ENCODE peak calls at places on chromosome 5, in ten cellular contexts. S is K562, M is IMR-90, B is uterus, T is adrenal gland, H is prostate gland, K is A549, I is sigmoid colon, D is body of pancreas, P is heart left ventricle. J is an unnamed sample.

GRCh38 chr5:140041492-140042421 is 1.3 kb downstream of the NRG2 start:
- DNase-seq in H (peak), B (peak), K (peak), P (peak), T (peak), S (no peak), D (peak), M (peak), I (peak), J (no peak)

GRCh38 chr5:163978897-163979296 is 473.5 kb downstream of the MAT2B start:
- DNase-seq in P (no peak), D (no peak), S (no peak), M (no peak), H (no peak), I (no peak), T (no peak), K (no peak), B (no peak), J (no peak)

GRCh38 chr5:56814963-56815656 is at the start of gene MAP3K1:
- DNase-seq in D (peak), I (peak), H (peak), T (peak), M (peak), S (peak), P (peak), K (peak), B (peak), J (peak)

GRCh38 chr5:113190347-113190746 is 213.7 kb downstream of the DCP2 start:
- DNase-seq in S (no peak), H (no peak), M (peak), T (no peak), I (no peak), P (no peak), B (no peak), K (no peak), D (no peak), J (no peak)

GRCh38 chr5:71883745-71884103 is 164.6 kb downstream of the CARTPT start:
- DNase-seq in D (no peak), B (no peak), H (no peak), I (no peak), T (no peak), K (no peak), M (no peak), S (no peak), P (peak), J (no peak)

GRCh38 chr5:140239939-140240700 is 62.8 kb downstream of the PFDN1 start:
- DNase-seq in K (peak), D (peak), I (peak), H (no peak), P (peak), S (peak), B (peak), T (peak), M (peak), J (peak)

GRCh38 chr5:154197801-154198461 is 7.4 kb downstream of the GALNT10 start:
- DNase-seq in P (no peak), S (no peak), T (no peak), B (no peak), M (peak), K (peak), H (peak), I (no peak), D (no peak), J (no peak)

GRCh38 chr5:54251981-54252380 is 58.4 kb downstream of the ARL15 start:
- DNase-seq in H (no peak), M (peak), S (no peak), T (no peak), D (no peak), B (no peak), K (no peak), I (no peak), P (no peak), J (peak)

GRCh38 chr5:3650315-3650714 is 54.7 kb downstream of the IRX1 start:
- DNase-seq in T (no peak), D (no peak), S (no peak), H (no peak), P (no peak), I (no peak), M (no peak), K (no peak), B (no peak), J (no peak)

GRCh38 chr5:141532726-141533125 is 43.8 kb downstream of the PCDHGC5 start:
- DNase-seq in S (no peak), D (no peak), T (no peak), P (no peak), K (no peak), M (no peak), B (no peak), H (no peak), I (no peak), J (no peak)

GRCh38 chr5:112390327-112390726 is 28.8 kb downstream of the EPB41L4A start:
- DNase-seq in I (no peak), M (no peak), T (no peak), B (no peak), S (no peak), H (peak), P (no peak), K (no peak), D (peak), J (no peak)

GRCh38 chr5:35651002-35651756 is 33.5 kb downstream of the SPEF2 start:
- DNase-seq in D (no peak), B (no peak), M (peak), K (peak), S (no peak), P (no peak), H (peak), T (peak), I (no peak), J (peak)

GRCh38 chr5:62691946-62692345 is 113.3 kb downstream of the LRRC70 start:
- DNase-seq in P (no peak), B (no peak), S (no peak), K (no peak), T (no peak), M (no peak), D (no peak), H (no peak), I (no peak), J (no peak)

GRCh38 chr5:135651156-135651555 is 72.4 kb upstream of the CXCL14 start:
- DNase-seq in I (no peak), T (no peak), B (no peak), K (no peak), D (no peak), S (no peak), H (no peak), P (no peak), M (peak), J (no peak)

GRCh38 chr5:6712136-6712581 is 1.1 kb upstream of the TENT4A start:
- DNase-seq in T (peak), M (peak), B (peak), I (peak), H (peak), D (peak), S (peak), P (peak), K (peak), J (peak)

GRCh38 chr5:129656952-129657351 is 90.9 kb upstream of the MINAR2 start:
- DNase-seq in B (no peak), P (no peak), T (no peak), M (no peak), D (no peak), H (no peak), K (no peak), S (no peak), I (no peak), J (no peak)

GRCh38 chr5:1401681-1402096 is 43.6 kb downstream of the SLC6A3 start:
- DNase-seq in M (no peak), P (no peak), T (no peak), H (no peak), K (no peak), D (no peak), I (no peak), B (no peak), S (no peak), J (no peak)

GRCh38 chr5:137710086-137710485 is 25.8 kb downstream of the KLHL3 start:
- DNase-seq in K (no peak), T (no peak), S (no peak), I (no peak), B (no peak), M (peak), D (no peak), P (no peak), H (no peak), J (no peak)

GRCh38 chr5:118923295-118924005 is 64.9 kb downstream of the DTWD2 start:
- DNase-seq in D (no peak), M (no peak), B (no peak), H (no peak), P (no peak), T (no peak), I (no peak), K (no peak), S (no peak), J (no peak)

GRCh38 chr5:11905209-11905608 is 963 bp upstream of the CTNND2 start:
- DNase-seq in P (no peak), S (no peak), K (no peak), D (peak), B (no peak), M (no peak), T (no peak), I (no peak), H (no peak), J (no peak)

GRCh38 chr5:125011982-125012381 is 265.5 kb upstream of the ZNF608 start:
- DNase-seq in D (no peak), H (no peak), T (no peak), K (no peak), I (no peak), S (no peak), P (no peak), M (no peak), B (no peak), J (no peak)

GRCh38 chr5:83922699-83923098 is 202.0 kb upstream of the HAPLN1 start:
- DNase-seq in K (no peak), T (no peak), S (no peak), D (no peak), B (no peak), H (no peak), I (no peak), M (no peak), P (no peak), J (no peak)

GRCh38 chr5:141862936-141863543 is 15.2 kb downstream of the PCDH1 start:
- DNase-seq in H (no peak), P (no peak), T (no peak), D (no peak), M (no peak), S (no peak), K (no peak), B (no peak), I (no peak), J (no peak)

GRCh38 chr5:53319306-53319705 is 161.1 kb upstream of the FST start:
- DNase-seq in K (no peak), P (no peak), S (no peak), M (no peak), B (no peak), T (no peak), D (no peak), I (no peak), H (no peak), J (no peak)

GRCh38 chr5:75335952-75336624 is 932 bp upstream of the HMGCR start:
- DNase-seq in I (peak), T (peak), D (peak), S (peak), M (peak), H (peak), B (no peak), K (peak), P (no peak), J (no peak)

GRCh38 chr5:75335486-75335885 is 1.5 kb upstream of the HMGCR start:
- DNase-seq in D (no peak), S (no peak), M (no peak), H (no peak), I (no peak), P (no peak), B (no peak), K (no peak), T (no peak), J (no peak)

GRCh38 chr5:75337366-75338021 is 474 bp downstream of the HMGCR start:
- DNase-seq in D (no peak), I (peak), M (no peak), B (peak), P (peak), T (peak), H (peak), S (no peak), K (peak), J (peak)

GRCh38 chr5:75338408-75338807 is 1.4 kb downstream of the HMGCR start:
- DNase-seq in M (no peak), S (no peak), B (no peak), D (no peak), K (no peak), T (no peak), H (no peak), I (no peak), P (no peak), J (peak)

DNA sequence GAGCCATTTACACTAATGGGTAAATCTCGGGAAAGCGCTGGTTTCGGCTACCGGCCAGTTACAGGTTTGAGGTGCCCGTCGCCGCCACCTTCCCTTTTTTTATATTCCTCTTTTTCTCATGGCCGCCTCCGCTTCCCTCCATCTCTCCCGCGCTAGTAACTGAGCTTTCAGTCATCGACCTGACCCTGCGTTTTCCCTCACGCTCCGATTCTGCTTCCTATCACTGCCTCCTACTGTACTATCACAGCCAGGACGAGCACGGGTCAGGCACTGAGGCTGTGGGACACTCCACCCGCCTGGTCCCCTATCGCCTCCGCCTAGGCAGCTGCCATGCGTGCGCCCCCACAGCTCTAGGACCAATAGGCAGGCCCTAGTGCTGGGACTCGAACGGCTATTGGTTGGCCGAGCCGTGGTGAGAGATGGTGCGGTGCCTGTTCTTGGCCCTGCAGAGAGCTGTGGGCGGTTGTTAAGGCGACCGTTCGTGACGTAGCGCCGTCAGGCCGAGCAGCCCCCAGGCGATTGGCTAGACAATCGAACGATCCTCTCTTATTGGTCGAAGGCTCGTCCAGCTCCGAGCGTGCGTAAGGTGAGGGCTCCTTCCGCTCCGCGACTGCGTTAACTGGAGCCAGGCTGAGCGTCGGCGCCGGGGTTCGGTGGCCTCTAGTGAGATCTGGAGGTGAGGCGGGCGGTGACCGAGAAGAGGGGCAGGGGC is at the start of gene HMGCR:
- DNase-seq in D (peak), K (peak), I (peak), H (peak), S (peak), T (peak), M (peak), P (peak), B (peak), J (peak)
- TF ChIP-seq POLR2A in D (peak), K (peak), I (peak), H (peak), S (peak), T (peak), M (peak), P (no peak), B (peak), J (peak)

DNA sequence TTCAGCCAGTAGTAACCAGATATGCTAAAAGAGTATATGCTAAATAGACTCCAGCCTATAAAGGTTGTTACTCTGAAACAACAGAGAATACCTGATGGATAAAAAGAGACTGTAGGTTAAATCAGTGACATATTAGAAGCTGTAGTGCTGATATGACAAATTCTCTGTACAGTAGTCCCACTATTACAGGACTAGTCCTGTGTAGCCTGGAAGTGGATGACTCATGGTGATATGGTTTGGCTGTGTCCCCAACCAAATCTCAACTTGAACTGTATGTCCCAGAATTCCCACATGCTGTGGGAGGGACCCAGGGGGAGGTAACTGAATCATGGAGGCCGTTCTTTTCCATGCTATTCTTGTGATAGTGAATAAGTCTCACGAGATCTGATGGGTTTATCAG is 276.2 kb upstream of the POU5F2 start:
- DNase-seq in T (no peak), K (no peak), H (no peak), B (no peak), S (no peak), P (no peak), M (peak), I (no peak), D (no peak), J (no peak)
- TF ChIP-seq POLR2A in T (no peak), K (no peak), H (no peak), B (no peak), S (no peak), P (no peak), M (no peak), I (no peak), D (no peak), J (no peak)

DNA sequence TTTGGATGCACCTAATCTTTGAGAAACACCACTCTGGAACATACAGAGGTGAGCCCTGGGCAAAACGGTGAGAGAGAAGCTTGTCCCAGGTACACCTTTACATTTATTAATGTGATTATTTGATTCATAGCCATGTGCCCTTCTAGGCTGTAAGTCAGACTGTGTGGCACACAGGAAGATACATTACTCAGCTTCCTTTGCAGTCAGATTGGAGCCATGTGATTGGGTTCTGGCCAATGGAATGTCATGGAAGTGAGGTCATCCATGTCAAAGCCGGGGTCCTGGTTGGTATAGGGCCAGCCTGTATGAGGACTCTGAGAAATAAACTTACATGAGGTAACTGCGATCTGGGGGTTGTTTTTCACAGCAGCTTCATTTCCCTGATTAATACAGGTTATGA is 106.8 kb upstream of the CD180 start:
- DNase-seq in D (no peak), S (no peak), H (no peak), K (no peak), P (no peak), T (no peak), M (peak), I (no peak), B (no peak), J (no peak)
- TF ChIP-seq POLR2A in D (no peak), S (no peak), H (no peak), K (no peak), P (no peak), T (no peak), M (no peak), I (no peak), B (no peak), J (no peak)

GRCh38 chr5:115813719-115814118 is 2.7 kb downstream of the CDO1 start:
- DNase-seq in P (no peak), T (no peak), S (no peak), H (no peak), I (no peak), B (no peak), D (no peak), M (no peak), K (no peak), J (no peak)

GRCh38 chr5:115818821-115819220 is 2.4 kb upstream of the CDO1 start:
- DNase-seq in B (no peak), K (no peak), T (no peak), H (no peak), M (no peak), I (no peak), D (no peak), S (no peak), P (no peak), J (no peak)

GRCh38 chr5:115815006-115815692 is 1.3 kb downstream of the CDO1 start:
- DNase-seq in I (no peak), H (no peak), D (no peak), B (no peak), T (no peak), K (no peak), S (no peak), M (no peak), P (no peak), J (peak)

GRCh38 chr5:115815693-115816225 is 700 bp downstream of the CDO1 start:
- DNase-seq in D (no peak), K (no peak), H (no peak), P (peak), M (no peak), S (no peak), B (no peak), T (peak), I (no peak), J (no peak)

DNA sequence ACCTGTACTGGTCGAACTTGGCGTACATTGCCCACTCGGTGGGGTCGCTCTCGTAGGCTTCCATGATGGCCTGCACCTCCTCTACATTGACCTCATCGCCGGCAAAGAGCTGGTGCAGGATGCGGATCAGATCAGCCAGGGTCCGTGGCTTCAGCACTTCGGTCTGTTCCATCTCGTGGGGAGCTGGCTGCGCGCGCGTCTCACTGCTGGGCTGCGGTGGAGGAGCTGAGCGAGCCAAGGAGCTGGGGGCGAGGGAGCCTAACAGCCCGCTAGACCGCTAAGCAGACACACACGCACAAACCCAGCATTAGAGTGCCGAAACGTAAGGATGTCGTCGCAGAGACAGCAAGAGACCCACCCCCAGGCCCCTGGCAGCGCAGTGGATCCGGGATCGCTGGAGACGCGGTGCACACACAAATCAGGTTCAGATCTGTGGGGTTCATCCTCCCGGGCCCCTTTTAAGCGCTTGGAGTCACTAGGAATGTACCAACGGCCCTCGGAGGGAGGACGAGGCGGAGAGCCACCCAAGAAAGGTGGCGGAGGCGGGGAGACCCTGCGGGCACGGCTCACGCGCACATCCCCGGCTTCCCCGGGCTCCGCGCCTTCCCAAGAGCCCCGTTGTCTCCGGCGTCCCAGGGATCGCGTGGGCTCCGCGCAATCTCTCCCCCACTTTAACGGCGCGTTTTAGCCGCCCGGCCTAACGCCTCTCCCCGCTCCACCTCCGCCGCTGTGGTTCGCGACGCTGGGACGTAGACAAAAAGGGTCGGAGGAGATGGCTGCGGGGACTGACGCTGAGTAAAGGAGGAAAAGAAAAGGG is at the start of gene CDO1:
- DNase-seq in I (peak), M (peak), H (no peak), T (peak), D (peak), P (peak), K (no peak), S (no peak), B (peak), J (peak)
- TF ChIP-seq POLR2A in I (peak), M (peak), H (no peak), T (peak), D (peak), P (no peak), K (no peak), S (no peak), B (no peak), J (no peak)

DNA sequence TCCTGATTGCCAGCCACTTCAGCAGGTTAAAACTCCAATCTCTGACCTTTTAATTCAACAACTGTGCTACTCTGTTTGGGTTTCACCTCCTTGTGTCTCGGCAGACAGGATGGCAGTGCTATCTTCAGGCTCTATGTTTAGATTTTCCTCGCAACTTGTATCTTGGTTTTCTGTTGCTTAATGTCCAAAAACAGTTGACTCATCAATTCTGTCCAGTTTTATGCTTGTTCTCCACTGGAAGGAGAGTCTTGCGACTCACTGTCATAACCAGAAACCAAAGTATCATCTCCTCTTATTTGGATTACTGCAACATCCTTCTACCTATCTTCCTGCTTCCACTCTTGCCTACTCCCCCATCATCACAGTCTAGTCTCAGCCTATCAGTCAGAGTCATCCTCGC is 130.9 kb upstream of the ADAMTS16 start:
- DNase-seq in M (no peak), S (no peak), T (no peak), H (no peak), I (no peak), D (no peak), P (no peak), B (no peak), K (no peak), J (no peak)
- TF ChIP-seq POLR2A in M (no peak), S (no peak), T (no peak), H (no peak), I (no peak), D (no peak), P (no peak), B (no peak), K (no peak), J (no peak)

GRCh38 chr5:150357326-150358260 is at the start of gene TCOF1:
- DNase-seq in I (peak), K (peak), H (peak), T (peak), D (peak), S (peak), P (peak), M (peak), B (peak), J (peak)
- TF ChIP-seq POLR2A in I (no peak), K (peak), H (peak), T (peak), D (peak), S (peak), P (no peak), M (no peak), B (no peak), J (peak)